ENCODE peak calls at places on chromosomes 7 and 10, in six cellular contexts. S is mesendoderm, G is IMR-90, K is H1, R is H9, N is mesenchymal stem cell. I is an unnamed sample.
A peak's percentile ranks its signal among the peaks of the same experiment; 100 is the strongest.

GRCh38 chr7:123966936-123967335 is 41.9 kb downstream of the SPAM1 start:
- DNase-seq in G (no peak), N (peak; percentile 38), S (peak; percentile 56), R (no peak), K (no peak), I (no peak)

GRCh38 chr7:50446542-50446960 is 3.6 kb downstream of the FIGNL1 start:
- DNase-seq in G (peak; percentile 76), K (no peak), N (peak; percentile 65), R (no peak), S (peak; percentile 79), I (no peak)

GRCh38 chr7:116736927-116737715 is 65.1 kb downstream of the MET start:
- DNase-seq in K (no peak), R (no peak), G (peak; percentile 48), S (no peak), N (peak; percentile 58), I (no peak)

GRCh38 chr7:43619213-43620012 is 36.5 kb downstream of the STK17A start:
- DNase-seq in G (peak; percentile 31), K (no peak), N (peak; percentile 23), R (no peak), S (peak; percentile 56), I (no peak)

GRCh38 chr7:39238209-39238869 is 260.6 kb downstream of the POU6F2 start:
- DNase-seq in G (no peak), K (no peak), N (no peak), R (no peak), S (no peak), I (no peak)

GRCh38 chr7:141417506-141417905 is 133.7 kb upstream of the AGK start:
- DNase-seq in S (no peak), N (no peak), K (no peak), R (no peak), G (no peak), I (no peak)

GRCh38 chr10:59894114-59894513 is 12.2 kb downstream of the CCDC6 start:
- DNase-seq in S (no peak), G (peak; percentile 93), R (no peak), K (no peak), N (no peak), I (no peak)

GRCh38 chr7:32958046-32959025 is 1.1 kb downstream of the FKBP9 start:
- DNase-seq in K (no peak), S (peak; percentile 60), G (peak; percentile 59), R (peak; percentile 39), N (peak; percentile 80), I (no peak)

GRCh38 chr10:9781681-9782080 is 1236.0 kb upstream of the CELF2 start:
- DNase-seq in N (no peak), S (peak; percentile 12), R (no peak), G (peak; percentile 65), K (no peak), I (no peak)

GRCh38 chr7:55490099-55490498 is 82.2 kb downstream of the VOPP1 start:
- DNase-seq in S (no peak), N (no peak), R (no peak), G (no peak), K (no peak), I (no peak)

GRCh38 chr7:42945821-42946615 is 13.8 kb downstream of the MRPL32 start:
- DNase-seq in K (no peak), R (no peak), S (no peak), G (no peak), N (peak; percentile 19), I (no peak)

GRCh38 chr10:123551259-123551658 is 114.9 kb upstream of the GPR26 start:
- DNase-seq in G (no peak), K (no peak), S (no peak), N (no peak), R (no peak), I (no peak)

GRCh38 chr10:86931872-86932271 is 25.5 kb downstream of the MMRN2 start:
- DNase-seq in N (peak; percentile 57), S (no peak), K (no peak), G (peak; percentile 77), R (no peak), I (no peak)

DNA sequence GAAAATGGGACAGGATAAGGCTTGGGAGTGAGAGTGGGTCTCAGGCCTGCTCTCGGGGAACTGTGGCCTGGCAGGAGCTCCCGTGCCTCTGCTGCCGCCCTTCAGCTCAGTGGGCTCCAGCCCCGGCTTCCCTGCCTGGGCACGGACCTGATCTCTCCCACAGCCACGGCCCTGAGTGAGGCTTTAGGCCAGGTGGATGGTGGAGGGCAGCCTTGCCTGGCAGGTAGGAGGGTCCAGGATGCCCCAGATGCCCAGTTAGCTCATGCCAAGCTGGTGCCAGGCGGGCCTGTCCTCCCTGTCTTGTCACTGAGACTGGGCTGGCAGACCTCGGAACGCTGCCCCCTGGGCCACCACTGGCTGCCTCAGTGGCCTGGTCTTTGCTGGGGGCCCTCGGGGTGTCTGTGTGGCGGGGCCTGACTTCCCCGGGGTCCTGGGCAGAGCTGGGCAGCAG is 116.6 kb downstream of the INPP5A start:
- DNase-seq in N (no peak), S (no peak), R (no peak), G (no peak), K (no peak), I (no peak)
- H3K27ac ChIP-seq in N (no peak overlapping the region), S (no peak overlapping the region), R (no peak overlapping the region), G (no peak overlapping the region), K (no peak overlapping the region), I (no peak overlapping the region)

GRCh38 chr10:63436225-63436624 is 29.6 kb downstream of the JMJD1C start:
- DNase-seq in N (no peak), S (peak; percentile 40), G (no peak), K (no peak), R (no peak), I (no peak)
- H2BK15ac ChIP-seq in N (no peak overlapping the region), S (no peak overlapping the region), G (no peak overlapping the region), K (no peak overlapping the region), R (no peak overlapping the region), I (no peak overlapping the region)

GRCh38 chr10:24202181-24202570 is 6.8 kb upstream of the KIAA1217 start:
- DNase-seq in S (peak; percentile 71), G (no peak), R (peak; percentile 63), K (no peak), N (no peak), I (no peak)

GRCh38 chr10:24206334-24206733 is 2.6 kb upstream of the KIAA1217 start:
- DNase-seq in N (no peak), R (no peak), S (no peak), K (no peak), G (no peak), I (no peak)

GRCh38 chr10:24205846-24206245 is 3.1 kb upstream of the KIAA1217 start:
- DNase-seq in G (no peak), R (no peak), K (no peak), N (no peak), S (no peak), I (no peak)

GRCh38 chr10:24197319-24197718 is 11.6 kb upstream of the KIAA1217 start:
- DNase-seq in G (no peak), S (no peak), N (no peak), K (no peak), R (no peak), I (no peak)

GRCh38 chr10:24201503-24202180 is 7.3 kb upstream of the KIAA1217 start:
- DNase-seq in G (no peak), R (no peak), S (no peak), N (no peak), K (no peak), I (no peak)
- H3K27ac ChIP-seq in G (no peak overlapping the region), R (no peak overlapping the region), S (no peak overlapping the region), N (no peak overlapping the region), K (no peak overlapping the region), I (no peak overlapping the region)

GRCh38 chr7:92633211-92633906 is 43.2 kb upstream of the FAM133B start:
- DNase-seq in S (peak; percentile 74), G (peak; percentile 94), K (no peak), N (peak; percentile 94), R (no peak), I (no peak)
- H2BK15ac ChIP-seq in S (no peak overlapping the region), G (no peak overlapping the region), K (no peak overlapping the region), N (no peak overlapping the region), R (no peak overlapping the region), I (no peak overlapping the region)

GRCh38 chr7:114048386-114049235 is 129.8 kb upstream of the PPP1R3A start:
- DNase-seq in K (no peak), R (no peak), G (peak; percentile 23), N (peak; percentile 42), S (no peak), I (no peak)
- H3K27ac ChIP-seq in K (no peak overlapping the region), R (no peak overlapping the region), G (no peak overlapping the region), N (peak overlapping the region; percentile 47), S (no peak overlapping the region), I (no peak overlapping the region)

DNA sequence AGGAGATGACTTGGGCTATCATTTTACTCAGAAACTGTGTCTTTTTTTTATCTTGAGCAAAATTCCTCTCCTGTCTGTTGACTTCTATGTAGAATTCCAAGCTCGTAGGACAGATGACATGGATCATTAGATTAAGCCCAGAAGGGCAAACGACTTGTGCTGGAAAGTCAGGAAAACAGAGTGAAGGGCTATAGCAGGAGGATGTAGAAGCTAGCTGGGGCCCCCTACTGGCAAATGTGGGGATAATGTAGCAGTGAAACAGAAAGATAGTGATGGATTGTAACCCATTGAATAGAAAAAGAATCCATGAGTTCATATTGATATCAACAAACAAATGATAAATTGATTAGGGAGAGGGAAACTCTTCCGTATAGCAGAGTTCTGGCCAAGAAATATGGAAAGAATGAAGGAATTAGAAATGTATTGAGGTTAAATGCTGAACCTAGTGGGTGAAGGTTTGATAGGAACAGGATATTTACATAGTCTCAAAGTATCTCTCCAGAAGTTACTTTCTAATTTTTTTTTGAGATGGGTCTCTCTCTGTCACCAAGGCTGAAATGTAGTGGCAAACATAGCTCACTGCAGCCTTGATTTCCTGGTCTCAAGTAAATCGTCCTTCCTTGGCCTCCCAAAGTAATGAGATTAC is 103.6 kb downstream of the LYZL1 start:
- DNase-seq in N (peak; percentile 59), S (peak; percentile 75), G (peak; percentile 31), R (peak; percentile 50), K (no peak), I (peak; percentile 32)
- H2BK15ac ChIP-seq in N (no peak overlapping the region), S (no peak overlapping the region), G (no peak overlapping the region), R (no peak overlapping the region), K (no peak overlapping the region), I (no peak overlapping the region)

GRCh38 chr10:89522463-89522862 is 12.9 kb downstream of the SLC16A12 start:
- DNase-seq in S (no peak), K (no peak), N (peak; percentile 45), G (peak; percentile 53), R (no peak), I (no peak)
- H3K27ac ChIP-seq in S (no peak overlapping the region), K (no peak overlapping the region), N (no peak overlapping the region), G (no peak overlapping the region), R (no peak overlapping the region), I (no peak overlapping the region)

I was measured in neuronal stem cell.